ENCODE peak calls at places on chromosomes 13 and 19, in five cellular contexts. P, E, V, A and D are unnamed samples.

GRCh38 chr13:24192036-24192810 is 31.7 kb downstream of the SPATA13 start:
- DNase-seq in P (no peak), E (no peak), V (no peak), A (no peak), D (no peak)

GRCh38 chr19:12769689-12770088 is 5.7 kb downstream of the HOOK2 start:
- DNase-seq in P (no peak), E (peak), V (no peak), A (no peak), D (no peak)

GRCh38 chr13:84927442-84928169 is 871.6 kb downstream of the SLITRK6 start:
- DNase-seq in P (no peak), E (no peak), V (no peak), A (no peak), D (no peak)

GRCh38 chr19:35673121-35673804 is 6.9 kb downstream of the UPK1A start:
- DNase-seq in P (peak), E (peak), V (no peak), A (peak), D (peak)

GRCh38 chr19:56076413-56076998 is 44.6 kb downstream of the ZNF787 start:
- DNase-seq in P (peak), E (peak), V (peak), A (peak), D (peak)

GRCh38 chr19:46992699-46993535 is 26.7 kb upstream of the NPAS1 start:
- DNase-seq in P (no peak), E (no peak), V (no peak), A (no peak), D (no peak)

GRCh38 chr19:41870401-41870873 is 6.6 kb upstream of the CD79A start:
- DNase-seq in P (peak), E (no peak), V (no peak), A (no peak), D (peak)

GRCh38 chr13:110824901-110825300 is 90.0 kb downstream of the ANKRD10 start:
- DNase-seq in P (no peak), E (no peak), V (no peak), A (no peak), D (no peak)

GRCh38 chr13:60260440-60260839 is 96.7 kb upstream of the DIAPH3 start:
- DNase-seq in P (no peak), E (no peak), V (no peak), A (no peak), D (no peak)

GRCh38 chr19:29379257-29379986 is 146.4 kb upstream of the VSTM2B start:
- DNase-seq in P (no peak), E (no peak), V (peak), A (no peak), D (no peak)

GRCh38 chr19:7831452-7831851 is 1.4 kb downstream of the EVI5L start:
- DNase-seq in P (peak), E (peak), V (no peak), A (no peak), D (peak)

GRCh38 chr13:91817250-91817649 is 418.8 kb downstream of the GPC5 start:
- DNase-seq in P (peak), E (no peak), V (no peak), A (no peak), D (peak)

GRCh38 chr13:44197791-44198770 is 175.5 kb upstream of the SERP2 start:
- DNase-seq in P (no peak), E (peak), V (no peak), A (no peak), D (peak)

GRCh38 chr19:32357720-32358119 is 12.3 kb downstream of the ZNF507 start:
- DNase-seq in P (peak), E (no peak), V (no peak), A (no peak), D (peak)

GRCh38 chr19:41694831-41695635 is 7.0 kb upstream of the CEACAM7 start:
- DNase-seq in P (no peak), E (no peak), V (no peak), A (no peak), D (no peak)

GRCh38 chr19:10760268-10760944 is 42.5 kb downstream of the DNM2 start:
- DNase-seq in P (peak), E (peak), V (no peak), A (no peak), D (no peak)

GRCh38 chr19:40588110-40588854 is 11.6 kb downstream of the SHKBP1 start:
- DNase-seq in P (peak), E (no peak), V (no peak), A (no peak), D (no peak)

GRCh38 chr13:79631260-79631659 is 150.3 kb downstream of the NDFIP2 start:
- DNase-seq in P (peak), E (no peak), V (no peak), A (peak), D (peak)

GRCh38 chr13:48066310-48066989 is 28.5 kb downstream of the MED4 start:
- DNase-seq in P (peak), E (no peak), V (no peak), A (peak), D (peak)

GRCh38 chr13:27423333-27423732 is 1.1 kb upstream of the GTF3A start:
- DNase-seq in P (no peak), E (no peak), V (no peak), A (no peak), D (no peak)

GRCh38 chr19:17302391-17303166 is 646 bp downstream of the ABHD8 start:
- DNase-seq in P (no peak), E (no peak), V (no peak), A (no peak), D (no peak)

GRCh38 chr13:94548382-94549240 is 47.3 kb downstream of the TGDS start:
- DNase-seq in P (peak), E (peak), V (peak), A (no peak), D (peak)

GRCh38 chr19:45601524-45602522 is at the start of gene GPR4:
- DNase-seq in P (no peak), E (peak), V (no peak), A (no peak), D (peak)

GRCh38 chr19:57812201-57812600 is 2.5 kb downstream of the ZNF552 start:
- DNase-seq in P (no peak), E (no peak), V (no peak), A (no peak), D (no peak)

GRCh38 chr13:32731576-32731975 is 145.3 kb downstream of the PDS5B start:
- DNase-seq in P (peak), E (no peak), V (no peak), A (peak), D (peak)

GRCh38 chr13:48783181-48783630 is 129.5 kb downstream of the CYSLTR2 start:
- DNase-seq in P (peak), E (no peak), V (peak), A (peak), D (peak)

GRCh38 chr19:46420056-46420455 is 6.7 kb upstream of the CCDC8 start:
- DNase-seq in P (no peak), E (no peak), V (no peak), A (no peak), D (no peak)

GRCh38 chr13:73800011-73800410 is 334.2 kb downstream of the KLF12 start:
- DNase-seq in P (no peak), E (no peak), V (no peak), A (no peak), D (no peak)

GRCh38 chr13:74166286-74166685 is 32.1 kb upstream of the KLF12 start:
- DNase-seq in P (no peak), E (no peak), V (no peak), A (no peak), D (no peak)

GRCh38 chr13:54733639-54734038 is 1705.0 kb downstream of the OLFM4 start:
- DNase-seq in P (no peak), E (peak), V (no peak), A (no peak), D (no peak)

GRCh38 chr13:84844473-84844872 is 954.7 kb downstream of the SLITRK6 start:
- DNase-seq in P (no peak), E (peak), V (no peak), A (no peak), D (no peak)

GRCh38 chr13:38954291-38954690 is 36.3 kb downstream of the STOML3 start:
- DNase-seq in P (peak), E (no peak), V (no peak), A (no peak), D (no peak)

GRCh38 chr13:32811297-32811800 is 204.9 kb upstream of the KL start:
- DNase-seq in P (peak), E (no peak), V (no peak), A (peak), D (no peak)

GRCh38 chr13:43077446-43077845 is 54.1 kb downstream of the DNAJC15 start:
- DNase-seq in P (no peak), E (no peak), V (no peak), A (no peak), D (no peak)
- H3K4me3 ChIP-seq in P (no peak), E (no peak), V (no peak), A (no peak), D (no peak)

DNA sequence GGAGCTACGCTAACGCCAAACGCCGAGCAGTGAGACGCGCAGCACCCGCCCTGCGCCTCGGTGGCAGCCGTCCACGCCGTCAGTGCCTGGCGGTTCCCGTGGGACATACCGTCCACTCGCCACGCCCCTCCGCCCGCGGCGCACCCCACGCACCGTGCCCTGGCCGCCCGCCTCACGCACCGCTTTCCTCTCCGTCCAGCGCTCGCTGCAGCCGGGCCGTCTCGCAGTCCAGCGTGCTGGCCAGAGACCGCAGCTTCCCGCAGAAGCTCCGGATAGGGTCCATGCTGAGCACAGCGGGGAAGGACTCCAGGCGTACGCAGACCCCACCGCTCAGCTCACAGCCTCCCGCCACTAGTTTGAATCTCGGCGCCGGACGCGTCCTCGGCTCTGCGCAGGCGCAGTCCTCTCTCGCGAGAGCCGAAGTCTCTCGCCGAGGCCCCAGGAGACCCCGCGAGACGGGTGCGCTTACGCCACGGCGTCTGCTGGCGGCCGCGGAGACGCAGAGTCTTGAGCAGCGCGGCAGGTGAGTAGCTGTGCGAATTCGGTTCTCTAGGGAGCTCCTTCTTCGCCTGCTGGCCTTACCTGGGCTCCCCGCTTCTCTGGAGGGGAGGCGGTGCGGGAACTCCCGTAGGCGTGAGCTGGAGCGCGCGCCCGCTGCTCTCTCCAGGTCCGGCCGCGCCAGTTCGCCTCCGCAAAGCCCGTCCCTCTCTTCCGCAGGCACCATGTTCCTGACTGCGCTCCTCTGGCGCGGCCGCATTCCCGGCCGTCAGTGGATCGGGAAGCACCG is at the start of the genes MRPL57 and SKA3:
- DNase-seq in P (peak), E (peak), V (peak), A (peak), D (peak)
- TF ChIP-seq CTCF in P (no peak), E (no peak), V (peak), A (no peak), D (peak)

GRCh38 chr13:20193924-20194631 is 1.3 kb upstream of the GJB2 start:
- DNase-seq in P (no peak), E (no peak), V (no peak), A (no peak), D (no peak)
- H3K4me3 ChIP-seq in P (no peak), E (peak), V (no peak), A (no peak), D (no peak)

GRCh38 chr19:2112516-2113320 is 16.0 kb downstream of the IZUMO4 start:
- DNase-seq in P (no peak), E (no peak), V (no peak), A (no peak), D (no peak)

GRCh38 chr19:2111886-2112285 is 15.2 kb downstream of the IZUMO4 start:
- DNase-seq in P (no peak), E (no peak), V (no peak), A (no peak), D (no peak)

GRCh38 chr19:2111425-2111824 is 14.7 kb downstream of the IZUMO4 start:
- DNase-seq in P (no peak), E (no peak), V (no peak), A (no peak), D (no peak)

GRCh38 chr19:2109278-2109864 is 12.7 kb downstream of the IZUMO4 start:
- DNase-seq in P (no peak), E (no peak), V (no peak), A (no peak), D (no peak)

GRCh38 chr19:2110822-2111221 is 14.1 kb downstream of the IZUMO4 start:
- DNase-seq in P (no peak), E (no peak), V (no peak), A (no peak), D (no peak)
- TF ChIP-seq CTCF in P (no peak), E (peak), V (no peak), A (peak), D (no peak)

GRCh38 chr13:46383383-46383782 is 3.7 kb downstream of the RUBCNL start:
- DNase-seq in P (no peak), E (no peak), V (no peak), A (no peak), D (no peak)

GRCh38 chr13:46382224-46382623 is 4.8 kb downstream of the RUBCNL start:
- DNase-seq in P (no peak), E (no peak), V (no peak), A (no peak), D (no peak)

GRCh38 chr13:46378411-46378810 is 8.6 kb downstream of the RUBCNL start:
- DNase-seq in P (no peak), E (no peak), V (no peak), A (no peak), D (no peak)

GRCh38 chr13:46377554-46377953 is 9.5 kb downstream of the RUBCNL start:
- DNase-seq in P (no peak), E (no peak), V (no peak), A (no peak), D (no peak)

GRCh38 chr13:46380242-46380641 is 6.8 kb downstream of the RUBCNL start:
- DNase-seq in P (no peak), E (no peak), V (no peak), A (no peak), D (no peak)
- H3K4me3 ChIP-seq in P (no peak), E (no peak), V (no peak), A (no peak), D (no peak)

GRCh38 chr19:23817519-23817918 is 58.8 kb upstream of the ZNF681 start:
- DNase-seq in P (peak), E (peak), V (no peak), A (no peak), D (no peak)
- TF ChIP-seq CTCF in P (peak), E (peak), V (no peak), A (peak), D (peak)